ENCODE peak calls at places on chromosomes 16 and 17, in eight cellular contexts. S, H, M, W, O, R, F and I are unnamed samples. For H3K36me3, the result is how much of the 10 kb centered on the place peaks cover.

GRCh38 chr16:65655802-65656201 is 533.9 kb upstream of the CDH11 start:
- DNase-seq in F (no peak), H (no peak), S (no peak), R (no peak), O (no peak), M (no peak), W (no peak), I (no peak)

GRCh38 chr16:85262558-85263196 is 150.4 kb upstream of the CIBAR2 start:
- DNase-seq in M (no peak), O (peak), W (no peak), S (no peak), R (no peak), H (peak), F (no peak), I (no peak)

GRCh38 chr16:11136600-11136999 is 119.4 kb downstream of the SOCS1 start:
- DNase-seq in O (no peak), M (no peak), R (peak), F (no peak), H (no peak), S (no peak), W (no peak), I (no peak)

GRCh38 chr17:30824356-30825145 is at the start of gene CRLF3:
- DNase-seq in O (peak), M (peak), W (peak), S (peak), F (peak), H (peak), R (peak), I (peak)

GRCh38 chr17:75428775-75429469 is 23.4 kb upstream of the GRB2 start:
- DNase-seq in M (no peak), H (no peak), W (no peak), R (peak), O (peak), S (no peak), F (peak), I (no peak)

GRCh38 chr17:21680366-21680765 is 12.0 kb upstream of the KCNJ18 start:
- DNase-seq in H (no peak), W (peak), M (no peak), F (no peak), S (no peak), R (no peak), O (no peak), I (no peak)

GRCh38 chr16:1082266-1082951 is 9.9 kb downstream of the SSTR5 start:
- DNase-seq in O (no peak), M (no peak), W (no peak), S (no peak), F (no peak), H (no peak), R (no peak), I (no peak)

GRCh38 chr17:47708312-47708863 is 14.4 kb downstream of the TBKBP1 start:
- DNase-seq in H (no peak), O (no peak), F (no peak), R (no peak), M (no peak), W (no peak), S (no peak), I (no peak)

GRCh38 chr16:11806721-11807120 is 9.7 kb upstream of the ZC3H7A start:
- DNase-seq in R (no peak), F (no peak), M (no peak), W (no peak), S (no peak), O (peak), H (no peak), I (no peak)

GRCh38 chr17:32590974-32591373 is 104.2 kb downstream of the CDK5R1 start:
- DNase-seq in M (no peak), F (no peak), R (no peak), O (no peak), H (no peak), S (no peak), W (no peak), I (no peak)

GRCh38 chr17:79023886-79024771 is at the start of gene C1QTNF1:
- DNase-seq in F (peak), M (peak), R (no peak), W (peak), S (no peak), O (peak), H (peak), I (no peak)

GRCh38 chr17:1012823-1013728 is 16.1 kb downstream of the TIMM22 start:
- DNase-seq in O (no peak), S (no peak), H (no peak), R (no peak), W (peak), M (no peak), F (no peak), I (no peak)

GRCh38 chr16:71723537-71724319 is 773 bp downstream of the PHLPP2 start:
- DNase-seq in W (peak), S (peak), R (peak), O (peak), M (peak), F (peak), H (peak), I (no peak)

GRCh38 chr16:89917773-89918452 is 749 bp upstream of the MC1R start:
- DNase-seq in O (peak), S (peak), W (peak), F (peak), H (peak), M (peak), R (peak), I (no peak)

GRCh38 chr16:88638323-88639230 is at the start of gene IL17C:
- DNase-seq in H (no peak), M (no peak), F (peak), S (no peak), O (no peak), R (no peak), W (no peak), I (no peak)

GRCh38 chr17:51200846-51201245 is 34.6 kb downstream of the NME2 start:
- DNase-seq in S (no peak), W (no peak), H (no peak), M (no peak), O (no peak), F (no peak), R (no peak), I (no peak)

GRCh38 chr16:4426021-4426684 is 485 bp downstream of the DNAJA3 start:
- DNase-seq in H (no peak), M (no peak), O (no peak), W (no peak), S (no peak), F (peak), R (no peak), I (no peak)

GRCh38 chr17:7867881-7868329 is 10.1 kb downstream of the CYB5D1 start:
- DNase-seq in W (no peak), H (no peak), S (no peak), F (peak), R (no peak), O (no peak), M (peak), I (no peak)

GRCh38 chr17:60167095-60167741 is 17.4 kb downstream of the CA4 start:
- DNase-seq in R (no peak), H (no peak), M (no peak), W (no peak), F (peak), S (no peak), O (no peak), I (no peak)

GRCh38 chr16:16109453-16110110 is 113.7 kb downstream of the ABCC6 start:
- DNase-seq in W (no peak), R (no peak), M (no peak), H (no peak), O (no peak), F (no peak), S (no peak), I (no peak)

GRCh38 chr17:27540300-27541105 is 84.3 kb downstream of the KSR1 start:
- DNase-seq in S (no peak), W (peak), H (peak), F (peak), R (peak), M (no peak), O (peak), I (no peak)

GRCh38 chr17:42682400-42683384 is at the start of gene CNTNAP1:
- DNase-seq in O (peak), H (no peak), M (no peak), R (peak), W (no peak), S (no peak), F (peak), I (no peak)

GRCh38 chr16:52613508-52613907 is 66.6 kb upstream of the TOX3 start:
- DNase-seq in F (no peak), M (no peak), H (no peak), S (no peak), R (no peak), O (no peak), W (no peak), I (no peak)

GRCh38 chr16:1026057-1026783 is 44.6 kb downstream of the SOX8 start:
- DNase-seq in W (no peak), R (no peak), F (no peak), M (no peak), S (no peak), O (no peak), H (no peak), I (no peak)

GRCh38 chr17:48816774-48817590 is at the start of gene TTLL6:
- DNase-seq in F (peak), R (peak), W (peak), M (peak), S (peak), H (peak), O (peak), I (peak)

GRCh38 chr17:33497623-33498022 is 204.5 kb upstream of the ASIC2 start:
- DNase-seq in O (no peak), H (no peak), W (no peak), F (no peak), M (no peak), S (no peak), R (no peak), I (no peak)

GRCh38 chr17:60554377-60554788 is 28.3 kb upstream of the APPBP2 start:
- DNase-seq in H (no peak), F (peak), R (peak), W (no peak), S (no peak), O (peak), M (no peak), I (no peak)

GRCh38 chr17:45341389-45342158 is 24.8 kb upstream of the MAP3K14 start:
- DNase-seq in O (peak), H (peak), M (no peak), S (peak), W (no peak), F (no peak), R (peak), I (peak)

GRCh38 chr16:11155284-11155806 is 100.7 kb downstream of the SOCS1 start:
- DNase-seq in R (peak), F (no peak), M (no peak), O (peak), W (no peak), H (no peak), S (no peak), I (no peak)

GRCh38 chr17:16980061-16980460 is 8.1 kb upstream of the TNFRSF13B start:
- DNase-seq in M (no peak), W (no peak), S (no peak), R (no peak), H (no peak), F (no peak), O (no peak), I (no peak)

GRCh38 chr17:81842378-81842724 is 7.5 kb upstream of the PPP1R27 start:
- DNase-seq in H (no peak), F (no peak), R (no peak), M (no peak), O (no peak), W (no peak), S (no peak), I (no peak)

GRCh38 chr16:86222541-86222940 is 287.8 kb upstream of the FOXF1 start:
- DNase-seq in M (no peak), H (no peak), W (peak), S (no peak), F (no peak), R (no peak), O (peak), I (no peak)

GRCh38 chr17:30225112-30225511 is 10.4 kb downstream of the SLC6A4 start:
- DNase-seq in S (no peak), W (no peak), O (no peak), H (no peak), F (no peak), M (no peak), R (no peak), I (no peak)

DNA sequence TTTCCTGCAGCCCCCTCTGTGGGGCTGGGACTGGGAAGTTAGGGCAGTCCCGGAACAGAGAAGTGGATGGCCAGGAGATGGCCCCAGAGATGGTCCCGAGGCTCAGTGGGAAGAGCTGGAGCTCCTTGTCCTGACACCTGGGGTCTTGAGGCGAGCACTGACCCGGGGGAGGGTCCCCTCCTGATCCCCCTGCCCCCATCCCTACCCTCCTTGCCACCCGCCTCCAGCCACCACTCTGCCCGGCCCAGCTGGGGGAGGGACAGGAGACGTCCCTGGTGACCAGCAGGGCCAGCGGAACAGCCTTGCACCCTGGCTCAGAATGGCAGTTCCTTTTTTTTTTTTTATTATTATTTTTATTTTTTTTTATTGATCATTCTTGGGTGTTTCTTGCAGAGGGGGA is 13.9 kb upstream of the RNF213 start:
- DNase-seq in M (no peak), W (peak), S (no peak), R (no peak), H (no peak), F (no peak), O (no peak), I (no peak)
- H3K36me3 ChIP-seq in M (under half), W (half or more), S (under half), R (under half), H (under half), F (under half), O (under half), I (under half)

DNA sequence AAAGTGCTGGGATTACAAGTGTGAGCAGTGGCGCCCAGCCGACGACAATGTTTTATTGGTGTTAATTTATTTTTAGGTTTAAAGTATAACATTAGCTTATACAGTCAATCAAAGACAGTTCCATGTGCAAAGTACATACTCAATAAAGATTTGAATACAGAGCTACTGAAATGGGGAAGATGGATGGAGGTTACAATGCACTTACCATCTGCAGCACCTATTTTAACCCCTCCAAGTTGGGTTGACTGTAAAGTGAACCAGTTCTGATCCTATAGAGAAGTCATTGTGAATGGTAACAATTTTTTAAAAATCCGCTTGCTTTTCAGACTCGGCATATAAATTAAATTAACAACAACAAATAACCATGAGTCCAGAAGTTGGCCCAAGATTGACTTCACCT is 679 bp upstream of the PSKH1 start:
- DNase-seq in F (no peak), H (no peak), R (no peak), O (no peak), M (no peak), S (no peak), W (no peak), I (no peak)
- H3K4me3 ChIP-seq in F (no peak), H (peak), R (peak), O (peak), M (peak), S (peak), W (peak), I (peak)

GRCh38 chr17:66533572-66533971 is 231.2 kb downstream of the PRKCA start:
- DNase-seq in W (no peak), M (no peak), O (peak), F (no peak), H (no peak), R (peak), S (no peak), I (no peak)
- H3K27ac ChIP-seq in W (no peak), M (no peak), O (no peak), F (no peak), H (no peak), R (no peak), S (no peak), I (no peak)

GRCh38 chr17:44074231-44074910 is 3.8 kb downstream of the G6PC3 start:
- DNase-seq in H (peak), W (no peak), M (no peak), O (peak), R (no peak), F (no peak), S (no peak), I (no peak)
- H3K36me3 ChIP-seq in H (under half), W (half or more), M (under half), O (under half), R (under half), F (under half), S (under half), I (under half)

GRCh38 chr17:72876413-72876812 is 216.1 kb downstream of the SLC39A11 start:
- DNase-seq in M (no peak), W (no peak), F (no peak), S (no peak), H (no peak), O (no peak), R (no peak), I (no peak)

GRCh38 chr17:72865954-72866353 is 226.5 kb downstream of the SLC39A11 start:
- DNase-seq in S (no peak), O (no peak), M (no peak), W (no peak), H (no peak), F (no peak), R (no peak), I (no peak)

GRCh38 chr17:72870437-72870985 is 222.0 kb downstream of the SLC39A11 start:
- DNase-seq in O (no peak), W (no peak), H (no peak), R (no peak), S (no peak), M (no peak), F (no peak), I (no peak)
- H3K4me3 ChIP-seq in O (no peak), W (no peak), H (no peak), R (no peak), S (no peak), M (no peak), F (no peak), I (no peak)

DNA sequence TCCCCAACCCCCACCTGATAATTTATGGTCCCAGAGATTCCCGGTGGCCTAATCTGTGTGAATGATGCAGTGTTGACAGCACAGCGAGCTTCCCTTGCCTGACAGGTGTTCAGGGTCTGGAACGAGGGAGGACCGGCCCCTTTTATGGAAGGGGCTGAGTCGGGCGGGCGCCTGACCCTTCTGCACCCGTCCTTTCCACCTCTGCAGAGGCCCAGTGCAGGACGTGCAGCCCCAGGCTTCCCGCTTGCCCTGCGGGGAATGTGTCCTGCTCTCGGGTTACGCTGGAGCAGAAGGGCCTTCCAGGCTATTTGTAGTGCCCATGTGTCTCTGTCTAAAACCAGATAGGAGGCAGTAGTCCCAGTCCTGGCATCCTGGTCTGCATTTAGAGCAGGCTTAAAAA is 16.2 kb downstream of the SMTNL2 start:
- DNase-seq in S (no peak), H (peak), W (no peak), F (no peak), R (no peak), O (no peak), M (no peak), I (no peak)
- H3K27ac ChIP-seq in S (no peak), H (peak), W (no peak), F (no peak), R (no peak), O (no peak), M (no peak), I (no peak)